ENCODE peak calls at places on chromosomes 2 and 18, in nine cellular contexts. One of them, this sample, is unnamed.

GRCh38 chr2:134206573-134206972 is 47.3 kb upstream of the MGAT5 start:
- DNase-seq in GM23248: peak
- DNase-seq in left ventricle myocardium inferior: peak
- DNase-seq in mammary epithelial cell: peak
- DNase-seq in GM23338: no peak
- DNase-seq in Peyer's patch: no peak
- DNase-seq in AG04450: no peak
- DNase-seq in CD8-positive, alpha-beta memory T cell: no peak
- DNase-seq in IMR-90: peak
- DNase-seq in this sample: peak

GRCh38 chr2:149456285-149456684 is 125.9 kb downstream of the LYPD6 start:
- DNase-seq in GM23248: no peak
- DNase-seq in left ventricle myocardium inferior: no peak
- DNase-seq in mammary epithelial cell: no peak
- DNase-seq in GM23338: peak
- DNase-seq in Peyer's patch: no peak
- DNase-seq in AG04450: no peak
- DNase-seq in CD8-positive, alpha-beta memory T cell: no peak
- DNase-seq in IMR-90: no peak
- DNase-seq in this sample: peak

GRCh38 chr2:101807242-101807641 is 109.7 kb downstream of the MAP4K4 start:
- DNase-seq in GM23248: no peak
- DNase-seq in left ventricle myocardium inferior: no peak
- DNase-seq in mammary epithelial cell: no peak
- DNase-seq in GM23338: no peak
- DNase-seq in Peyer's patch: no peak
- DNase-seq in AG04450: no peak
- DNase-seq in CD8-positive, alpha-beta memory T cell: no peak
- DNase-seq in IMR-90: no peak
- DNase-seq in this sample: no peak

GRCh38 chr18:24022141-24022540 is 7.6 kb downstream of the TTC39C start:
- DNase-seq in GM23248: peak
- DNase-seq in left ventricle myocardium inferior: no peak
- DNase-seq in mammary epithelial cell: peak
- DNase-seq in GM23338: no peak
- DNase-seq in Peyer's patch: no peak
- DNase-seq in AG04450: no peak
- DNase-seq in CD8-positive, alpha-beta memory T cell: no peak
- DNase-seq in IMR-90: peak
- DNase-seq in this sample: no peak

GRCh38 chr2:33126973-33127372 is 180.2 kb downstream of the LTBP1 start:
- DNase-seq in GM23248: peak
- DNase-seq in left ventricle myocardium inferior: no peak
- DNase-seq in mammary epithelial cell: peak
- DNase-seq in GM23338: no peak
- DNase-seq in Peyer's patch: no peak
- DNase-seq in AG04450: no peak
- DNase-seq in CD8-positive, alpha-beta memory T cell: no peak
- DNase-seq in IMR-90: peak
- DNase-seq in this sample: no peak

GRCh38 chr2:236859896-236860295 is 225.8 kb upstream of the COPS8 start:
- DNase-seq in GM23248: no peak
- DNase-seq in left ventricle myocardium inferior: no peak
- DNase-seq in mammary epithelial cell: no peak
- DNase-seq in GM23338: peak
- DNase-seq in Peyer's patch: no peak
- DNase-seq in AG04450: no peak
- DNase-seq in CD8-positive, alpha-beta memory T cell: no peak
- DNase-seq in IMR-90: no peak
- DNase-seq in this sample: no peak

GRCh38 chr18:77218642-77219041 is 31.0 kb upstream of the GALR1 start:
- DNase-seq in GM23248: no peak
- DNase-seq in left ventricle myocardium inferior: no peak
- DNase-seq in mammary epithelial cell: no peak
- DNase-seq in GM23338: no peak
- DNase-seq in Peyer's patch: no peak
- DNase-seq in AG04450: no peak
- DNase-seq in CD8-positive, alpha-beta memory T cell: no peak
- DNase-seq in IMR-90: no peak
- DNase-seq in this sample: no peak

GRCh38 chr2:133717497-133717896 is 149.2 kb upstream of the NCKAP5 start:
- DNase-seq in GM23248: peak
- DNase-seq in left ventricle myocardium inferior: no peak
- DNase-seq in mammary epithelial cell: peak
- DNase-seq in GM23338: no peak
- DNase-seq in Peyer's patch: no peak
- DNase-seq in AG04450: no peak
- DNase-seq in CD8-positive, alpha-beta memory T cell: no peak
- DNase-seq in IMR-90: no peak
- DNase-seq in this sample: no peak

GRCh38 chr2:42060718-42061619 is 13.1 kb downstream of the PKDCC start:
- DNase-seq in GM23248: no peak
- DNase-seq in left ventricle myocardium inferior: peak
- DNase-seq in mammary epithelial cell: no peak
- DNase-seq in GM23338: no peak
- DNase-seq in Peyer's patch: no peak
- DNase-seq in AG04450: no peak
- DNase-seq in CD8-positive, alpha-beta memory T cell: no peak
- DNase-seq in IMR-90: peak
- DNase-seq in this sample: no peak

GRCh38 chr18:23146861-23147469 is 11.7 kb downstream of the CABLES1 start:
- DNase-seq in GM23248: no peak
- DNase-seq in left ventricle myocardium inferior: no peak
- DNase-seq in mammary epithelial cell: no peak
- DNase-seq in GM23338: no peak
- DNase-seq in Peyer's patch: no peak
- DNase-seq in AG04450: no peak
- DNase-seq in CD8-positive, alpha-beta memory T cell: no peak
- DNase-seq in IMR-90: no peak
- DNase-seq in this sample: no peak

GRCh38 chr2:105236060-105236424 is 5.5 kb upstream of the GPR45 start:
- DNase-seq in GM23248: no peak
- DNase-seq in left ventricle myocardium inferior: no peak
- DNase-seq in mammary epithelial cell: no peak
- DNase-seq in GM23338: no peak
- DNase-seq in Peyer's patch: no peak
- DNase-seq in AG04450: no peak
- DNase-seq in CD8-positive, alpha-beta memory T cell: no peak
- DNase-seq in IMR-90: no peak
- DNase-seq in this sample: no peak

GRCh38 chr2:217282531-217282930 is 422.7 kb upstream of the TNP1 start:
- DNase-seq in GM23248: peak
- DNase-seq in left ventricle myocardium inferior: no peak
- DNase-seq in mammary epithelial cell: peak
- DNase-seq in GM23338: no peak
- DNase-seq in Peyer's patch: no peak
- DNase-seq in AG04450: no peak
- DNase-seq in CD8-positive, alpha-beta memory T cell: no peak
- DNase-seq in IMR-90: peak
- DNase-seq in this sample: no peak

GRCh38 chr2:186456941-186457340 is 29.1 kb upstream of the ZC3H15 start:
- DNase-seq in GM23248: peak
- DNase-seq in left ventricle myocardium inferior: no peak
- DNase-seq in mammary epithelial cell: peak
- DNase-seq in GM23338: no peak
- DNase-seq in Peyer's patch: no peak
- DNase-seq in AG04450: peak
- DNase-seq in CD8-positive, alpha-beta memory T cell: no peak
- DNase-seq in IMR-90: peak
- DNase-seq in this sample: no peak

GRCh38 chr2:27174638-27175037 is 25.8 kb downstream of the TCF23 start:
- DNase-seq in GM23248: peak
- DNase-seq in left ventricle myocardium inferior: no peak
- DNase-seq in mammary epithelial cell: no peak
- DNase-seq in GM23338: no peak
- DNase-seq in Peyer's patch: no peak
- DNase-seq in AG04450: no peak
- DNase-seq in CD8-positive, alpha-beta memory T cell: no peak
- DNase-seq in IMR-90: no peak
- DNase-seq in this sample: no peak

GRCh38 chr2:69789129-69789528 is 40.3 kb upstream of the GMCL1 start:
- DNase-seq in GM23248: peak
- DNase-seq in left ventricle myocardium inferior: no peak
- DNase-seq in mammary epithelial cell: no peak
- DNase-seq in GM23338: peak
- DNase-seq in Peyer's patch: no peak
- DNase-seq in AG04450: peak
- DNase-seq in CD8-positive, alpha-beta memory T cell: no peak
- DNase-seq in IMR-90: peak
- DNase-seq in this sample: no peak

GRCh38 chr18:25164837-25165791 is 186.9 kb downstream of the ZNF521 start:
- DNase-seq in GM23248: peak
- DNase-seq in left ventricle myocardium inferior: peak
- DNase-seq in mammary epithelial cell: peak
- DNase-seq in GM23338: no peak
- DNase-seq in Peyer's patch: no peak
- DNase-seq in AG04450: peak
- DNase-seq in CD8-positive, alpha-beta memory T cell: no peak
- DNase-seq in IMR-90: peak
- DNase-seq in this sample: no peak

GRCh38 chr2:237423891-237424290 is 9.9 kb upstream of the COL6A3 start:
- DNase-seq in GM23248: no peak
- DNase-seq in left ventricle myocardium inferior: no peak
- DNase-seq in mammary epithelial cell: no peak
- DNase-seq in GM23338: no peak
- DNase-seq in Peyer's patch: no peak
- DNase-seq in AG04450: no peak
- DNase-seq in CD8-positive, alpha-beta memory T cell: no peak
- DNase-seq in IMR-90: no peak
- DNase-seq in this sample: no peak

GRCh38 chr2:156803967-156804366 is 367.8 kb downstream of the GPD2 start:
- DNase-seq in GM23248: no peak
- DNase-seq in left ventricle myocardium inferior: no peak
- DNase-seq in mammary epithelial cell: no peak
- DNase-seq in GM23338: no peak
- DNase-seq in Peyer's patch: no peak
- DNase-seq in AG04450: no peak
- DNase-seq in CD8-positive, alpha-beta memory T cell: no peak
- DNase-seq in IMR-90: no peak
- DNase-seq in this sample: no peak

DNA sequence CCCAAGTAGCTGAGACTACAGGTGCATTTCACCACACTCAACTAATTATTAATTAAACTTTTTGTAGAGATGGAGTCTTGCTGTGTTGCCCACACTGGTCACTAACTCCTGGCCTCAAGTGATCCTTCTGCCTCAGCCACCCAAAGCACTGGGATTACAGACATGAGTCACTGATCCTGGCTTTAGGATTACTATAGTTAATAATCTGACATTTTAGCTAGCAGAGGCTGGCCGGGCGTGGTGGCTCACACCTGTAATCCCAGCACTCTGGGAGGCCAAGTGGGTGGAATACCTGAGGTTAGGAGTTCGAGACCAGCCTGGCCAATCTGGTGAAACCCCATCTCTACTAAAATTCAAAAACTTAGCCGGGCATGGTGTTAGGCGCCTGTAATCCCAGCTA is 39.5 kb downstream of the USP34 start:
- DNase-seq in GM23248: no peak
- DNase-seq in left ventricle myocardium inferior: no peak
- DNase-seq in mammary epithelial cell: no peak
- DNase-seq in GM23338: no peak
- DNase-seq in Peyer's patch: no peak
- DNase-seq in AG04450: no peak
- DNase-seq in CD8-positive, alpha-beta memory T cell: no peak
- DNase-seq in IMR-90: no peak
- DNase-seq in this sample: no peak
- H3K4me3 ChIP-seq in GM23248: no peak
- H3K4me3 ChIP-seq in left ventricle myocardium inferior: no peak
- H3K4me3 ChIP-seq in mammary epithelial cell: no peak
- H3K4me3 ChIP-seq in GM23338: no peak
- H3K4me3 ChIP-seq in Peyer's patch: no peak
- H3K4me3 ChIP-seq in AG04450: no peak
- H3K4me3 ChIP-seq in CD8-positive, alpha-beta memory T cell: no peak
- H3K4me3 ChIP-seq in IMR-90: no peak
- H3K4me3 ChIP-seq in this sample: no peak

DNA sequence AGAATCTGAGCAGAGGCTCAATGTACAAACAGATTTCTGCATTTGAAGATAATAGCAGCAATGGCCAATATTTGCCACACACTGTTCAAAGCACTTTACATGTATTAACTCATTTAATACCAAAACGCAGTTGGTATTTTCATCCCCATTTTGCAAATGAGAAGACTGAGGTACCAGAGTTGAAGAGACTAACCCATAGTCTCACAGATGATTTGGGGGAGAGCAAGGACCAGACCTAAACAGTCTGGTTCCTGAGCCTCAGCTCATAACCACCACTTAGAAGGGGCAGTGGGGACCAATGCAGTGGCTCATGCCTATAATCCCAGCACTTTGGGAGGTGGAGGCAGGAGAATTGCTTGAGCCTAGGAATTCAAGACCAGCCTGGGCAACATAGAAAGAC is 18.1 kb upstream of the AGFG1 start:
- DNase-seq in GM23248: no peak
- DNase-seq in left ventricle myocardium inferior: no peak
- DNase-seq in mammary epithelial cell: no peak
- DNase-seq in GM23338: no peak
- DNase-seq in Peyer's patch: no peak
- DNase-seq in AG04450: no peak
- DNase-seq in CD8-positive, alpha-beta memory T cell: no peak
- DNase-seq in IMR-90: no peak
- DNase-seq in this sample: no peak
- H3K27ac ChIP-seq in GM23248: no peak
- H3K27ac ChIP-seq in left ventricle myocardium inferior: no peak
- H3K27ac ChIP-seq in mammary epithelial cell: no peak
- H3K27ac ChIP-seq in GM23338: no peak
- H3K27ac ChIP-seq in Peyer's patch: no peak
- H3K27ac ChIP-seq in AG04450: no peak
- H3K27ac ChIP-seq in CD8-positive, alpha-beta memory T cell: no peak
- H3K27ac ChIP-seq in IMR-90: no peak
- H3K27ac ChIP-seq in this sample: no peak

DNA sequence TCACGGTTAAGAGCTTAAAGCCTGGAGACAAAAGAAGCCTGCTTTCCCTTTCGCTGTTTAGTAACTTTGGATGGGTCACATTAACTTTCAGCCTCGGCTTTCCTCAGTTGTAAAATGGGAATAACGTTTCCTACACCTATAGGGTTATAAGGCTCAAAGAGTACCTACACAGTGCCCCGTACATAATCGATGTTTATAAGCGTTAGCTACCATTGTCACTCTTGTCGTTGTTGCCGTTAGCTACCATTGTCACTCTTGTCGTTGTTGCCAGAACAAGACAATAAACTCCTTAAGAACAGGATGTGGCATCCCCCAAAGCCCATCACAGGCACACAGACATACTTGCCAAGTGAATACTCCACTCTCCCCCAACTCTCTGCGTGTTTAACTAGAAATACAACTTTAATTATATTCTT is 901 bp upstream of the MFSD6 start:
- DNase-seq in GM23248: no peak
- DNase-seq in left ventricle myocardium inferior: no peak
- DNase-seq in mammary epithelial cell: no peak
- DNase-seq in GM23338: peak
- DNase-seq in Peyer's patch: peak
- DNase-seq in AG04450: no peak
- DNase-seq in CD8-positive, alpha-beta memory T cell: peak
- DNase-seq in IMR-90: no peak
- DNase-seq in this sample: no peak
- H3K4me3 ChIP-seq in GM23248: peak
- H3K4me3 ChIP-seq in left ventricle myocardium inferior: peak
- H3K4me3 ChIP-seq in mammary epithelial cell: no peak
- H3K4me3 ChIP-seq in GM23338: peak
- H3K4me3 ChIP-seq in Peyer's patch: peak
- H3K4me3 ChIP-seq in AG04450: no peak
- H3K4me3 ChIP-seq in CD8-positive, alpha-beta memory T cell: peak
- H3K4me3 ChIP-seq in IMR-90: no peak
- H3K4me3 ChIP-seq in this sample: peak

GRCh38 chr2:160632576-160632975 is 139.0 kb upstream of the RBMS1 start:
- DNase-seq in GM23248: no peak
- DNase-seq in left ventricle myocardium inferior: no peak
- DNase-seq in mammary epithelial cell: no peak
- DNase-seq in GM23338: no peak
- DNase-seq in Peyer's patch: no peak
- DNase-seq in AG04450: no peak
- DNase-seq in CD8-positive, alpha-beta memory T cell: no peak
- DNase-seq in IMR-90: no peak
- DNase-seq in this sample: no peak
- H3K27ac ChIP-seq in GM23248: no peak
- H3K27ac ChIP-seq in left ventricle myocardium inferior: no peak
- H3K27ac ChIP-seq in mammary epithelial cell: no peak
- H3K27ac ChIP-seq in GM23338: no peak
- H3K27ac ChIP-seq in Peyer's patch: no peak
- H3K27ac ChIP-seq in AG04450: no peak
- H3K27ac ChIP-seq in CD8-positive, alpha-beta memory T cell: no peak
- H3K27ac ChIP-seq in IMR-90: no peak
- H3K27ac ChIP-seq in this sample: no peak

This sample was measured in thyroid gland.